ENCODE peak calls at places on chromosomes 12 and 14, in six cellular contexts. N is IMR-90, G is neuronal stem cell, C is trophoblast cell, L is mesenchymal stem cell, H is H1. E is an unnamed sample.

GRCh38 chr14:69682607-69683263 is 71.3 kb downstream of the SUSD6 start:
- DNase-seq in N (no peak), H (no peak), C (no peak), G (no peak), L (no peak), E (no peak)

GRCh38 chr12:59388694-59389093 is 207.1 kb upstream of the SLC16A7 start:
- DNase-seq in G (no peak), N (no peak), L (no peak), C (no peak), H (no peak), E (no peak)

GRCh38 chr12:68611094-68611818 is 557 bp downstream of the RAP1B start:
- DNase-seq in C (peak), L (peak), G (peak), N (peak), H (no peak), E (peak)

GRCh38 chr12:104181313-104181712 is 34.3 kb upstream of the TXNRD1 start:
- DNase-seq in L (no peak), H (no peak), C (no peak), G (no peak), N (peak), E (no peak)

GRCh38 chr12:108518101-108518715 is 3.1 kb downstream of the FICD start:
- DNase-seq in N (no peak), C (no peak), L (no peak), H (no peak), G (no peak), E (no peak)

GRCh38 chr12:43104524-43104923 is 447.5 kb downstream of the ADAMTS20 start:
- DNase-seq in H (no peak), N (peak), G (no peak), C (no peak), L (no peak), E (no peak)

GRCh38 chr12:76083246-76083735 is 1.2 kb downstream of the NAP1L1 start:
- DNase-seq in G (no peak), L (no peak), C (no peak), N (no peak), H (no peak), E (no peak)

GRCh38 chr14:57617510-57617909 is 123.9 kb upstream of the CCDC198 start:
- DNase-seq in L (no peak), G (peak), C (no peak), H (peak), N (no peak), E (peak)

GRCh38 chr12:129903092-129903945 is 506 bp downstream of the TMEM132D start:
- DNase-seq in C (no peak), L (no peak), N (no peak), G (peak), H (no peak), E (peak)

GRCh38 chr14:99666533-99666932 is 17.6 kb upstream of the CYP46A1 start:
- DNase-seq in N (no peak), L (no peak), G (no peak), C (no peak), H (no peak), E (no peak)

GRCh38 chr14:65069874-65070709 is 32.2 kb downstream of the MAX start:
- DNase-seq in H (no peak), N (no peak), G (no peak), C (peak), L (no peak), E (no peak)

GRCh38 chr12:112303004-112303403 is 79.2 kb downstream of the HECTD4 start:
- DNase-seq in L (peak), N (peak), C (peak), H (no peak), G (no peak), E (no peak)

GRCh38 chr12:49260165-49260564 is 4.7 kb upstream of the TUBA1C start:
- DNase-seq in C (peak), H (no peak), N (peak), L (no peak), G (no peak), E (no peak)

GRCh38 chr12:105927553-105927952 is 211.2 kb downstream of the NUAK1 start:
- DNase-seq in L (no peak), H (no peak), C (no peak), G (no peak), N (no peak), E (no peak)

GRCh38 chr14:23306412-23307145 is at the start of gene BCL2L2:
- DNase-seq in C (peak), H (peak), G (peak), L (peak), N (peak), E (peak)

GRCh38 chr14:79608426-79608825 is 602.9 kb downstream of the DIO2 start:
- DNase-seq in H (no peak), G (no peak), N (no peak), C (no peak), L (no peak), E (no peak)
- H3K27ac ChIP-seq in H (no peak), G (no peak), N (no peak), C (no peak), L (no peak), E (no peak)

DNA sequence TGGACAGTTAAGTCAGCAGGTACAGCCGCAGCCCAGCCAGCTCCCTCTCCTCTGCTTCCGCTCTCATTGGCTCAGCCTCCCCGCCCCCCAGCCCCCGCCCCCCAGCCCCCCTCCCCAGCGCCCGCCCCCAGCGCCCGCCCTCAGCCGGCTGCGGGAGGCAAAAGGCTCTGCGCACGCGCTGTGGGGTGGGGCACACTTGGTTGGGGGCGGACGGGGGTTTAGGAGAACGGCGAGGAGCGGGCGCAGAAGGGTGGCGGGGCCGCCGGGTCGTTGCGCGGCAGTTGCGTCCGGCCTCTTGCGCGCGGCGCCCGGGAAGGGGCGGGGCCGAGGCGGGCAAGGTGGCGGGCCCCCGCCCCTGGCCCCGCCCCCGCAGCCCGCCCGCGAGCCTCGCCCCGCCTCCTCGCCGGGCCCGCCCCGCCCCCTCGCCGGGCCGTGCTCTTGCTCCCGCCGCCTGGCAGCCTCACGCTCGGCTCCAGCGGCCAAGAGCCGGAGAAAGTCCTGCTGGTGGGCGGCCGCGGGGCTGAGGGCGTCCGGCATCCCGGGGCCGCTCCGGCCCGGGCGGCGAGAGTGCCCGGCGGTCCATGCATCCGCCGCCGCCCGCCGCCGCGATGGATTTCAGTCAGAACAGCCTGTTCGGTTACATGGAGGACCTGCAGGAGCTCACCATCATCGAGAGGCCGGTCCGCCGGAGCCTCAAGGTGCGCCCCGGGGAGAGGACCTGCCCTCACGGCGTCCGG is at the start of gene PPP4R4:
- DNase-seq in H (peak), G (peak), L (peak), C (peak), N (peak), E (peak)
- H3K23ac ChIP-seq in H (no peak), G (peak), L (no peak), C (no peak), N (no peak), E (no peak)

GRCh38 chr12:111170559-111170958 is 198.3 kb downstream of the PHETA1 start:
- DNase-seq in H (no peak), N (no peak), C (peak), L (no peak), G (no peak), E (no peak)

GRCh38 chr12:111166779-111167540 is 201.9 kb downstream of the PHETA1 start:
- DNase-seq in C (no peak), H (no peak), G (no peak), N (no peak), L (no peak), E (no peak)

GRCh38 chr12:111168009-111168786 is 200.7 kb downstream of the PHETA1 start:
- DNase-seq in L (no peak), N (no peak), G (no peak), C (no peak), H (no peak), E (no peak)

GRCh38 chr12:111171334-111171733 is 197.6 kb downstream of the PHETA1 start:
- DNase-seq in L (no peak), C (peak), G (no peak), H (no peak), N (no peak), E (no peak)

DNA sequence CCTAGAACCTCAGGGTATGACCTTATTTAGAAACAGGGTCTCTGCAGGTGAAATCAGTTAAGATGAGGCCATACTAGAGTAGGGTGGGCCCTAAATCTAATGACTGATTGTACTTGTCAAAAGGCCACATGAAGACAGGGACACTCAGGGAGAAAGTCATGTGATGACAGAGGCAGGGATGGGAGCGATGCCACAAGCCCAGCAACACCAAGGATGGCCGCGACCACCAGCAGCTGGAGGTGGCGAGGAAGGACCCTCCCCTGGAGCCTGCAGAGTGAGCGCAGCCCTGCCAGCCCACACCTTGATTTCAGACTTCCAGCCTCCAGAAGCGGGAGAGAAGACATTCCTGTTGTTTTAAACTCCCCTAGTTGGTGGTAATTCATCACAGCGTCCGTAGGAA is 199.9 kb downstream of the PHETA1 start:
- DNase-seq in H (no peak), G (no peak), C (no peak), L (no peak), N (no peak), E (no peak)
- H3K14ac ChIP-seq in H (no peak), G (no peak), C (no peak), L (no peak), N (no peak), E (no peak)

DNA sequence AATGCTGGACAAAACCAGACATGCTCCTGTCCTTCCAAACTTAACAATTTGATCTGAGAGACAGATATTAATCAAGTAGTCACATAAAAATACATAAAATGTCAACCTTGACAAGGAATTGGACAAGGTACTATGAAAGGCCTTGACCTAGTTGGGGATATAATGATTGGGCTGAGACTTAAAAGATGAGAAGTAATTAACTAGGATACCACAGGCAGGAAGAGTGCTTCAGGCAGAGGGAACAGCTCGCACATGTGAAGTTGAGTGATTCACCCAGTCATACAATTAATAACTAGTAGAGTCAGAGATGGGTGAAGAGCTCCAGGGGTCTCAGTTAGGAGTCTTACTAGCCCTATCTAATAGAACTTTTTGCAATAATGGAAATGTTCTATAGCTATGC is 259.5 kb downstream of the MSRB3 start:
- DNase-seq in C (no peak), L (no peak), N (no peak), G (no peak), H (no peak), E (no peak)
- H3K27ac ChIP-seq in C (peak), L (peak), N (peak), G (no peak), H (no peak), E (no peak)

DNA sequence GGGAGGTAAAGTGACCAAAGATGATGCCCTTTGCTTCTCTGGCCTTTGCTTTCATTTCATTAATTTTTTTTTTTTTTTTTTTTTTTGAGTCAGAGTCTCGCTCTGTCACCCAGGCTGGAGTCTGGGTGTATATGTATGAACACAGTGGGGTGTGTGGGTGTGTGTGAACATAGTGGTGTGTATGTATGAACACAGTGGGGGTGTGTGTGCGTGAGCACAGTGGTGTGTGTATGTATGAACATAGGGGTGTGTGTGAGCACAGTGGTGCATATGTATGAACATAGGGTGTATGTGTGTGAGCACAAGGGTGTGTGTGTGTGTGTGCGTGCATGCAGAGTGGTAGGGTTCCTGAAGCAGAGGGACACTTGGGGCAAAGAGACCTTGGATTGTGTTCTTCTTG is 9.6 kb downstream of the KLC1 start:
- DNase-seq in C (no peak), N (no peak), L (no peak), H (no peak), G (no peak), E (no peak)
- H3K23ac ChIP-seq in C (peak), N (no peak), L (no peak), H (no peak), G (no peak), E (no peak)

GRCh38 chr12:24797901-24798300 is 151.0 kb downstream of the BCAT1 start:
- DNase-seq in C (no peak), N (no peak), H (no peak), G (no peak), L (no peak), E (no peak)
- H3K14ac ChIP-seq in C (no peak), N (no peak), H (no peak), G (no peak), L (no peak), E (no peak)

E was measured in H9.